ENCODE peak calls at places on chromosomes 16 and 17, in six cellular contexts. Q is mammary epithelial cell, E is adrenal gland, R is body of pancreas, Y is GM23248, O is uterus. S is an unnamed sample.

GRCh38 chr16:53545433-53545832 is 42.4 kb upstream of the AKTIP start:
- DNase-seq in R (no peak), Y (no peak), Q (no peak), E (no peak), O (no peak), S (no peak)

GRCh38 chr17:77563439-77564102 is 394.9 kb upstream of the TNRC6C start:
- DNase-seq in Q (no peak), Y (no peak), O (no peak), R (no peak), E (no peak), S (no peak)

GRCh38 chr16:69194488-69194887 is 7.5 kb downstream of the SNTB2 start:
- DNase-seq in Y (peak; percentile 41), R (no peak), Q (no peak), E (no peak), O (no peak), S (no peak)

GRCh38 chr17:7932949-7933348 is 943 bp downstream of the CNTROB start:
- DNase-seq in O (peak; percentile 45), R (peak; percentile 51), E (peak; percentile 43), Q (peak; percentile 32), Y (peak; percentile 83), S (peak; percentile 49)

GRCh38 chr16:87445486-87445885 is 47.3 kb downstream of the ZCCHC14 start:
- DNase-seq in E (no peak), Y (peak; percentile 10), Q (no peak), O (no peak), R (no peak), S (no peak)

GRCh38 chr17:8140058-8140412 is 12.2 kb downstream of the PER1 start:
- DNase-seq in O (no peak), R (no peak), E (peak; percentile 39), Q (no peak), Y (peak; percentile 27), S (no peak)

GRCh38 chr16:4917117-4917516 is 19.8 kb downstream of the PPL start:
- DNase-seq in Y (peak; percentile 77), O (no peak), E (no peak), Q (no peak), R (no peak), S (no peak)

GRCh38 chr17:73956169-73956568 is 247.3 kb upstream of the RPL38 start:
- DNase-seq in Y (no peak), O (no peak), E (no peak), R (no peak), Q (no peak), S (no peak)

GRCh38 chr17:75679706-75680201 is 12.6 kb downstream of the SAP30BP start:
- DNase-seq in R (peak; percentile 39), Y (peak; percentile 50), O (no peak), Q (peak; percentile 70), E (peak; percentile 23), S (peak; percentile 82)
- H3K27ac ChIP-seq in R (no peak overlapping the region), Y (peak overlapping the region; percentile 74), O (peak overlapping the region; percentile 15), Q (peak overlapping the region; percentile 77), E (no peak overlapping the region), S (peak overlapping the region; percentile 69)

DNA sequence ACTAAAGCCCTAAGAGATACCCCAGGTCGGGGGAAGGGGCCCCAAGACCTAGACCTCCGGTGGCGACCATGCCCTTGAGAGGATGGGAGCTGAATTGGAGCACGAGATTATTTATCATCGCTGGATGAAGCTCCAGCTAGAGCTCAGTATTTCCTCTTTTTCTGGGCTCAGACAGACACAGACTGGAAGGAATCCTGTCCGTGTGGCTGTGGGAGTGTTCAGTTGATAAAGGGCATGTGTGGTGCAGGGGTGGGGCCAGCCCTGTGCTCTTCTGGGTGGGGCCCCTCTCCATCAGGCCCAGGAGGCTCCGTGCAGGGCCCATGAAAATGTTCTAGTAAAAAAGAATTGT is 6.3 kb upstream of the CBX4 start:
- DNase-seq in E (peak; percentile 35), Q (no peak), O (no peak), Y (peak; percentile 53), R (no peak), S (peak; percentile 74)
- H3K27me3 ChIP-seq in E (peaks cover 28% of the 10 kb centered on the region), Q (peaks cover 30% of the 10 kb centered on the region), O (peaks cover 21% of the 10 kb centered on the region), Y (peaks cover 27% of the 10 kb centered on the region), R (no peaks in the 10 kb centered on the region), S (peaks cover 14% of the 10 kb centered on the region)

GRCh38 chr17:61212655-61213054 is 187.0 kb upstream of the TBX2 start:
- DNase-seq in R (no peak), E (no peak), O (no peak), Q (no peak), Y (no peak), S (no peak)
- H3K4me1 ChIP-seq in R (peaks cover 11% of the 10 kb centered on the region), E (peaks cover 24% of the 10 kb centered on the region), O (no peaks in the 10 kb centered on the region), Q (no peaks in the 10 kb centered on the region), Y (peaks cover 8% of the 10 kb centered on the region), S (no peaks in the 10 kb centered on the region)

DNA sequence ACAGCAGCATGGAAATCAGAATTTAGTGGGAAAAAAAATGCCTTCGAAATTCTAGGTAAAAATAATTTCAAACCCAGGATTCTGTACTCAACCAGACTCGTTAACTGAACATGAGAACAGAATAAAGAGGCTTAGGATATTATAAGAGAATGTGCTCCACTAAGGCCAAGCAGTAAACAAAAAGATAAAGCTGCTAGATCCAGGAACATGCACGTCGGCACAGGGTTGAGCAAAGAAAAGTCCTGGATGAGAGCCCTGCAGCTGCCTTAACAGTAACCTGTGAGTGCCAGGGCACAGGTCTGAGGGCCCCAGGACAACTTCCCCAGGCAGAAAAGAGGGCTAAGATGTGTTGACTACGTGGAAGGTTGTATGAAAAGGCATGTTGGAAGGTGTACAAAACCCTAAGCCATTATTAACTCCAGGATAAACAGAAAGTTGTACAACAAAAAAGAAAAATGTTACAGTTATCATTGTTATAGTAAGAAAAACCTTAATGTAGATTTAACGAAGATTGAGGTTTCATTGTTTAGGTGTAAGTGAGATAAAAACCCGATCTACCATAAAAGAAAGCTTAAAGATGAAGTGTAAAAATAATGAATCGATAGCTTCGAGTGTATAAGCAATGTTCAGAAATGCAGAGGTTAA is 42.3 kb upstream of the RBFOX3 start:
- DNase-seq in Q (no peak), R (no peak), Y (no peak), O (no peak), E (no peak), S (no peak)
- H3K27ac ChIP-seq in Q (no peak overlapping the region), R (no peak overlapping the region), Y (no peak overlapping the region), O (peak overlapping the region; percentile 40), E (no peak overlapping the region), S (no peak overlapping the region)